ENCODE peak calls at places on chromosome 1, in five cellular contexts. K is cardiac muscle cell, N is breast epithelium, Z is A549, W is spleen. P is an unnamed sample. For H3K9me3, the result is how much of the 10 kb centered on the place peaks cover.

GRCh38 chr1:170594227-170594626 is 62.3 kb downstream of the GORAB start:
- DNase-seq in N (no peak), K (no peak), W (no peak), Z (no peak), P (no peak)

GRCh38 chr1:28756846-28757245 is 20.1 kb downstream of the YTHDF2 start:
- DNase-seq in Z (no peak), K (peak), W (no peak), N (no peak), P (no peak)

GRCh38 chr1:153818876-153819275 is 43.7 kb downstream of the SLC27A3 start:
- DNase-seq in W (no peak), N (no peak), Z (no peak), K (no peak), P (no peak)

GRCh38 chr1:167221126-167221803 is 579 bp downstream of the POU2F1 start:
- DNase-seq in Z (no peak), N (no peak), K (peak), W (peak), P (peak)

GRCh38 chr1:97145321-97145956 is 423.9 kb downstream of the PTBP2 start:
- DNase-seq in W (no peak), K (peak), Z (no peak), N (peak), P (no peak)

GRCh38 chr1:41314781-41315481 is 46.3 kb upstream of the FOXO6 start:
- DNase-seq in Z (no peak), K (peak), N (no peak), W (no peak), P (no peak)

GRCh38 chr1:47703981-47704596 is 266.2 kb downstream of the FOXD2 start:
- DNase-seq in K (no peak), N (no peak), Z (peak), W (no peak), P (no peak)

GRCh38 chr1:31901838-31902508 is 36.2 kb downstream of the PTP4A2 start:
- DNase-seq in N (no peak), W (no peak), Z (no peak), K (no peak), P (no peak)

GRCh38 chr1:19006000-19006399 is 49.5 kb upstream of the IFFO2 start:
- DNase-seq in W (no peak), K (no peak), N (no peak), Z (no peak), P (no peak)

GRCh38 chr1:83516369-83516768 is 482.6 kb downstream of the TTLL7 start:
- DNase-seq in K (no peak), Z (no peak), W (no peak), N (no peak), P (no peak)

GRCh38 chr1:97832490-97832889 is 88.3 kb downstream of the DPYD start:
- DNase-seq in W (no peak), N (no peak), K (peak), Z (no peak), P (no peak)

GRCh38 chr1:48917901-48918603 is 141.4 kb upstream of the BEND5 start:
- DNase-seq in Z (no peak), K (no peak), N (no peak), W (no peak), P (no peak)

GRCh38 chr1:52179073-52179472 is 37.2 kb downstream of the ZFYVE9 start:
- DNase-seq in N (no peak), Z (no peak), W (no peak), K (no peak), P (no peak)

GRCh38 chr1:33175865-33176264 is 6.0 kb downstream of the TRIM62 start:
- DNase-seq in W (no peak), K (no peak), N (no peak), Z (no peak), P (no peak)

GRCh38 chr1:228697209-228698016 is 37.9 kb upstream of the RHOU start:
- DNase-seq in W (no peak), N (peak), Z (no peak), K (peak), P (peak)

GRCh38 chr1:154479764-154480421 is 22.1 kb upstream of the TDRD10 start:
- DNase-seq in N (peak), Z (peak), K (peak), W (no peak), P (no peak)

GRCh38 chr1:6914646-6915178 is 129.5 kb downstream of the CAMTA1 start:
- DNase-seq in K (no peak), N (no peak), Z (no peak), W (no peak), P (no peak)

GRCh38 chr1:222867316-222867715 is 52.5 kb downstream of the DISP1 start:
- DNase-seq in K (no peak), Z (no peak), W (no peak), N (no peak), P (no peak)

GRCh38 chr1:153342178-153342577 is 6.5 kb downstream of the PGLYRP4 start:
- DNase-seq in N (no peak), W (no peak), K (no peak), Z (no peak), P (no peak)

GRCh38 chr1:58392083-58392482 is 154.4 kb downstream of the OMA1 start:
- DNase-seq in Z (no peak), K (no peak), N (no peak), W (no peak), P (no peak)

GRCh38 chr1:228058981-228059535 is 23.4 kb upstream of the ARF1 start:
- DNase-seq in W (peak), Z (no peak), N (no peak), K (no peak), P (no peak)

GRCh38 chr1:214031267-214031650 is 43.5 kb downstream of the PROX1 start:
- DNase-seq in Z (no peak), W (no peak), K (no peak), N (no peak), P (no peak)

GRCh38 chr1:78640462-78640861 is 9.2 kb upstream of the IFI44 start:
- DNase-seq in K (no peak), W (no peak), Z (no peak), N (no peak), P (no peak)

GRCh38 chr1:26542781-26543443 is 13.4 kb downstream of the RPS6KA1 start:
- DNase-seq in N (no peak), K (no peak), Z (no peak), W (peak), P (peak)

GRCh38 chr1:26543444-26543835 is 13.9 kb downstream of the RPS6KA1 start:
- DNase-seq in K (no peak), N (no peak), Z (no peak), W (no peak), P (no peak)

GRCh38 chr1:26541816-26542711 is 12.5 kb downstream of the RPS6KA1 start:
- DNase-seq in Z (peak), N (peak), W (peak), K (peak), P (peak)

GRCh38 chr1:26546375-26546774 is 16.8 kb downstream of the RPS6KA1 start:
- DNase-seq in W (no peak), Z (no peak), K (no peak), N (no peak), P (no peak)

GRCh38 chr1:26544156-26544555 is 14.6 kb downstream of the RPS6KA1 start:
- DNase-seq in N (no peak), W (no peak), K (no peak), Z (no peak), P (no peak)
- H3K4me3 ChIP-seq in N (no peak), W (no peak), K (no peak), Z (no peak), P (no peak)

DNA sequence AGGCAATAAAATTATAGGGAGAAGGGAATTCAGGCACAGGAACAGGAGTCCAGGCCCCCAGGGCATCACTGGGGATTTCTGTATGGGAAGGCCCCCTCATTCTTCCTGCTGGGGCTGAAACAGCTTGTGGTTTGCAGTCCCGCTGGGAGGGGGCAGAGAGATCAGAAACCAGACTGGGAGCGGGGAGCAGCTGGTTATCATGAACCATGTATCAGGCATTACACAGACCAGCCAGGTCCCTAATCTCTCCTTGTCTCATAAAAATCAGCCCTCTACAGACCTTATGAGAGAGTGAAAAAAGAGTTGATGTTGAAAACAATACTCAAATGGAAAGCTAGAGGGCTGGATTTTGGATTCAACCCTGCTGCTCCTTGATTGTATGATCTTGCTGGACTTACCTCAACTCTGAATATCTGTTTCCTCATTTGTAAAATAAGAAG is 93.4 kb upstream of the F3 start:
- DNase-seq in W (no peak), N (no peak), Z (no peak), K (no peak), P (no peak)
- H3K9me3 ChIP-seq in W (under half), N (under half), Z (under half), K (under half), P (under half)

DNA sequence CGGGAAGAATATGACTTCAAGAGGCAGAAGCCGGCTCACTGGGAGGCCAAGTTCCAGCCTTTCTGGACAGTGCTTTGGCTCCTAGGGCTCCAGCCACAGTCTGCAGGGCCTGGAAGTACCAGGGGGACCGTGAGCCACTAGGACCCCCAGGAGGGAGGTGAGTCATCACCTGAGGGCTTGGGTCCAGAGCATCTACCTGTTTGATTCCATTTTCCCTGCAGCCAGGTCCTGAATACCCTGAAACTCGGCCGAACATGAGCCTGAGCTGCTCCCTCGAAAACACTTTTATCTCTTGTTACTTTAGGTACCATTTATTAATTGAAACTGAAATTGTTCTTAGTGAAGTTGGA is 164.1 kb downstream of the RYR2 start:
- DNase-seq in N (no peak), W (no peak), Z (no peak), K (no peak), P (no peak)
- H3K4me3 ChIP-seq in N (no peak), W (no peak), Z (no peak), K (no peak), P (no peak)

DNA sequence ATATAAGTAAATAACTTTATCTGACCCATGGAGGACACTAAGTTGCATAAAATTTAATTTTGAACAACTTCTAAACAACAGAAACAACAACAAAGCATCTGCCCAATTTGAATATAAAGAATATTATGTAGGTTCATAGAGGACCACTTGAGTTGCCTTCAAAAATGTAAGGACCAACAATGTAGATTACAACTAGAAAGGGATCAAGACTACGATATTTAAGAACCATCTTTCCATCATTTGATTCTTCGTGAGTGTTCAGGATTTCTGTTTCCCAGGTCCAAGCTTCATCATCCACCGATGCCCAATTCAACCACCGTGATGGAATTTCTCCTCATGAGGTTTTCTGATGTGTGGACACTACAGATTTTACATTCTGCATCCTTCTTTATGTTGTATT is at the start of gene OR14C36:
- DNase-seq in Z (no peak), K (no peak), W (no peak), N (no peak), P (no peak)
- H3K9me3 ChIP-seq in Z (under half), K (under half), W (under half), N (under half), P (under half)

GRCh38 chr1:73909043-73909567 is 288.9 kb downstream of the LRRIQ3 start:
- DNase-seq in K (no peak), N (no peak), Z (no peak), W (no peak), P (no peak)

GRCh38 chr1:73910466-73910865 is 287.5 kb downstream of the LRRIQ3 start:
- DNase-seq in Z (no peak), N (no peak), K (no peak), W (no peak), P (no peak)

GRCh38 chr1:73913025-73913424 is 285.0 kb downstream of the LRRIQ3 start:
- DNase-seq in W (no peak), Z (no peak), K (no peak), N (no peak), P (no peak)

GRCh38 chr1:73911849-73912248 is 286.1 kb downstream of the LRRIQ3 start:
- DNase-seq in N (no peak), K (no peak), Z (no peak), W (no peak), P (no peak)

GRCh38 chr1:73914994-73915393 is 283.0 kb downstream of the LRRIQ3 start:
- DNase-seq in N (no peak), W (no peak), Z (no peak), K (no peak), P (no peak)
- H3K4me3 ChIP-seq in N (no peak), W (no peak), Z (no peak), K (no peak), P (no peak)

GRCh38 chr1:233859446-233859845 is 45.0 kb upstream of the SLC35F3 start:
- DNase-seq in Z (no peak), K (no peak), W (no peak), N (peak), P (no peak)
- H3K9me3 ChIP-seq in Z (under half), K (under half), W (under half), N (under half), P (under half)

GRCh38 chr1:22646359-22646758 is 2.9 kb downstream of the C1QC start:
- DNase-seq in W (no peak), Z (no peak), N (no peak), K (peak), P (no peak)

GRCh38 chr1:22645936-22646335 is 2.5 kb downstream of the C1QC start:
- DNase-seq in N (no peak), Z (no peak), W (no peak), K (no peak), P (peak)

GRCh38 chr1:22643381-22643780 is at the start of gene C1QC:
- DNase-seq in N (no peak), K (no peak), W (no peak), Z (no peak), P (no peak)

GRCh38 chr1:22641906-22642636 is 1.4 kb upstream of the C1QC start:
- DNase-seq in Z (peak), K (peak), W (peak), N (peak), P (peak)

DNA sequence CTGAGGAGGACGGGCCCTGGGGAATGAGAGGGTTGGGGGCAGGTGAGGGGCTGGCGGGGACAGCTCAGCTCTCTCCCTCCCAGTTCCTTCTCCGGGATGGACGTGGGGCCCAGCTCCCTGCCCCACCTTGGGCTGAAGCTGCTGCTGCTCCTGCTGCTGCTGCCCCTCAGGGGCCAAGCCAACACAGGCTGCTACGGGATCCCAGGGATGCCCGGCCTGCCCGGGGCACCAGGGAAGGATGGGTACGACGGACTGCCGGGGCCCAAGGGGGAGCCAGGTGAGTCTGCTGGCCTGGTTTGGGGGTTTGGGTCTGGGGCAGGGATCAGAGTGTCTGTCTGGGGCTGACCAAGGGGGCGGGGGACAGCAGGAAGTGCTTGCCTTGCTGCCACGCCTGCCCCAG is 495 bp downstream of the C1QC start:
- DNase-seq in K (no peak), W (no peak), N (no peak), Z (no peak), P (no peak)
- H3K4me3 ChIP-seq in K (no peak), W (no peak), N (peak), Z (no peak), P (no peak)

DNA sequence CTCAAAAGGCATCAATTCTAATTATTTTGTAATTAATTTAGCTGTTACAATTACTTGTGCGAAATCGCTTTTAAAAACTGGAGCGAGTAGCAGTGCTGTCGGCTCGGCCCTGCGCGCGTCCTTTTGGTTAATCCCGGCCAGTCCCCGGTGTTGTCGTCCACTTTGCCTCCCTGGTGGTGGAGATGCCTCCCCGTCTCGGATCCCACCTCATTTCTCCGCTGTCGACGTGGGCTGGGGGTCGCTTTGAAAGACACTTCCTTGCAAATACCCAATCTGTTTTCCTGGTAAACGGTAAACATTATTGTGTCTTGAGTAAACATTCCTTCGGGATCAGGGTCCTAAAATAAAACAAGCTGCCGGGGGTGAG is 3.7 kb downstream of the FOXD3 start:
- DNase-seq in N (no peak), Z (no peak), K (no peak), W (no peak), P (no peak)
- H3K9me3 ChIP-seq in N (under half), Z (under half), K (under half), W (under half), P (under half)

GRCh38 chr1:1206376-1207253 is at the start of gene TNFRSF18:
- DNase-seq in W (peak), K (no peak), N (no peak), Z (no peak), P (peak)

GRCh38 chr1:1205769-1206375 is 520 bp downstream of the TNFRSF18 start:
- DNase-seq in Z (no peak), N (no peak), W (peak), K (no peak), P (peak)

GRCh38 chr1:1203561-1204424 is 2.6 kb downstream of the TNFRSF18 start:
- DNase-seq in K (no peak), Z (no peak), N (no peak), W (peak), P (peak)

GRCh38 chr1:1204425-1204920 is 1.9 kb downstream of the TNFRSF18 start:
- DNase-seq in N (no peak), Z (no peak), W (no peak), K (no peak), P (no peak)

GRCh38 chr1:1204998-1205768 is 1.2 kb downstream of the TNFRSF18 start:
- DNase-seq in W (no peak), K (no peak), Z (no peak), N (no peak), P (no peak)
- H3K4me3 ChIP-seq in W (peak), K (no peak), Z (no peak), N (no peak), P (no peak)

P was measured in mucosa of descending colon.